ENCODE peak calls at places on chromosomes 5 and 9, in eight cellular contexts. One of them, this sample, is unnamed.

GRCh38 chr5:15533124-15533893 is 33.3 kb downstream of the FBXL7 start:
- DNase-seq in psoas muscle: no peak
- DNase-seq in hepatocyte: no peak
- DNase-seq in spleen: no peak
- DNase-seq in astrocyte: peak; percentile 59
- DNase-seq in aorta: no peak
- DNase-seq in HepG2: no peak
- DNase-seq in heart right ventricle: no peak
- DNase-seq in this sample: peak; percentile 52

GRCh38 chr9:87615547-87616148 is 110.3 kb upstream of the CTSL start:
- DNase-seq in psoas muscle: no peak
- DNase-seq in hepatocyte: peak; percentile 55
- DNase-seq in spleen: no peak
- DNase-seq in astrocyte: peak; percentile 37
- DNase-seq in aorta: no peak
- DNase-seq in HepG2: no peak
- DNase-seq in heart right ventricle: no peak
- DNase-seq in this sample: no peak

GRCh38 chr5:24998641-24999040 is 353.9 kb upstream of the CDH10 start:
- DNase-seq in psoas muscle: no peak
- DNase-seq in hepatocyte: no peak
- DNase-seq in spleen: no peak
- DNase-seq in astrocyte: no peak
- DNase-seq in aorta: no peak
- DNase-seq in HepG2: no peak
- DNase-seq in heart right ventricle: no peak
- DNase-seq in this sample: no peak

GRCh38 chr5:120778491-120779293 is 314.6 kb downstream of the PRR16 start:
- DNase-seq in psoas muscle: no peak
- DNase-seq in hepatocyte: no peak
- DNase-seq in spleen: no peak
- DNase-seq in astrocyte: peak; percentile 87
- DNase-seq in aorta: no peak
- DNase-seq in HepG2: no peak
- DNase-seq in heart right ventricle: no peak
- DNase-seq in this sample: peak; percentile 35

GRCh38 chr9:5375091-5375490 is 35.4 kb upstream of the RLN1 start:
- DNase-seq in psoas muscle: no peak
- DNase-seq in hepatocyte: no peak
- DNase-seq in spleen: no peak
- DNase-seq in astrocyte: no peak
- DNase-seq in aorta: no peak
- DNase-seq in HepG2: no peak
- DNase-seq in heart right ventricle: no peak
- DNase-seq in this sample: no peak

GRCh38 chr5:157479166-157479565 is 19.2 kb downstream of the NIPAL4 start:
- DNase-seq in psoas muscle: no peak
- DNase-seq in hepatocyte: peak; percentile 32
- DNase-seq in spleen: no peak
- DNase-seq in astrocyte: no peak
- DNase-seq in aorta: no peak
- DNase-seq in HepG2: no peak
- DNase-seq in heart right ventricle: no peak
- DNase-seq in this sample: peak; percentile 27

GRCh38 chr9:92151691-92152393 is 36.6 kb upstream of the SPTLC1 start:
- DNase-seq in psoas muscle: no peak
- DNase-seq in hepatocyte: peak; percentile 44
- DNase-seq in spleen: no peak
- DNase-seq in astrocyte: peak; percentile 93
- DNase-seq in aorta: no peak
- DNase-seq in HepG2: no peak
- DNase-seq in heart right ventricle: no peak
- DNase-seq in this sample: peak; percentile 87

GRCh38 chr9:137025120-137025966 is 2.7 kb downstream of the ABCA2 start:
- DNase-seq in psoas muscle: no peak
- DNase-seq in hepatocyte: no peak
- DNase-seq in spleen: peak; percentile 87
- DNase-seq in astrocyte: no peak
- DNase-seq in aorta: no peak
- DNase-seq in HepG2: peak; percentile 52
- DNase-seq in heart right ventricle: no peak
- DNase-seq in this sample: no peak

GRCh38 chr9:34139477-34140146 is 13.1 kb upstream of the DCAF12 start:
- DNase-seq in psoas muscle: no peak
- DNase-seq in hepatocyte: peak; percentile 74
- DNase-seq in spleen: no peak
- DNase-seq in astrocyte: peak; percentile 88
- DNase-seq in aorta: peak; percentile 59
- DNase-seq in HepG2: peak; percentile 53
- DNase-seq in heart right ventricle: no peak
- DNase-seq in this sample: peak; percentile 91

GRCh38 chr5:172827843-172828242 is 6.2 kb upstream of the ERGIC1 start:
- DNase-seq in psoas muscle: no peak
- DNase-seq in hepatocyte: no peak
- DNase-seq in spleen: no peak
- DNase-seq in astrocyte: no peak
- DNase-seq in aorta: no peak
- DNase-seq in HepG2: no peak
- DNase-seq in heart right ventricle: no peak
- DNase-seq in this sample: no peak

GRCh38 chr9:97803167-97804058 is 49.6 kb upstream of the FOXE1 start:
- DNase-seq in psoas muscle: peak; percentile 84
- DNase-seq in hepatocyte: peak; percentile 91
- DNase-seq in spleen: peak; percentile 94
- DNase-seq in astrocyte: peak; percentile 5
- DNase-seq in aorta: peak; percentile 78
- DNase-seq in HepG2: peak; percentile 33
- DNase-seq in heart right ventricle: peak; percentile 75
- DNase-seq in this sample: peak; percentile 9

GRCh38 chr5:150024241-150024984 is 23.9 kb downstream of the HMGXB3 start:
- DNase-seq in psoas muscle: no peak
- DNase-seq in hepatocyte: no peak
- DNase-seq in spleen: no peak
- DNase-seq in astrocyte: no peak
- DNase-seq in aorta: no peak
- DNase-seq in HepG2: no peak
- DNase-seq in heart right ventricle: no peak
- DNase-seq in this sample: no peak

GRCh38 chr9:33465596-33466564 is 7.8 kb downstream of the NOL6 start:
- DNase-seq in psoas muscle: peak; percentile 45
- DNase-seq in hepatocyte: no peak
- DNase-seq in spleen: peak; percentile 74
- DNase-seq in astrocyte: no peak
- DNase-seq in aorta: peak; percentile 37
- DNase-seq in HepG2: no peak
- DNase-seq in heart right ventricle: no peak
- DNase-seq in this sample: no peak

GRCh38 chr5:109136906-109137305 is 272.9 kb downstream of the PJA2 start:
- DNase-seq in psoas muscle: no peak
- DNase-seq in hepatocyte: no peak
- DNase-seq in spleen: no peak
- DNase-seq in astrocyte: no peak
- DNase-seq in aorta: no peak
- DNase-seq in HepG2: no peak
- DNase-seq in heart right ventricle: no peak
- DNase-seq in this sample: no peak

GRCh38 chr9:99026956-99027298 is 78.0 kb upstream of the TGFBR1 start:
- DNase-seq in psoas muscle: no peak
- DNase-seq in hepatocyte: no peak
- DNase-seq in spleen: no peak
- DNase-seq in astrocyte: no peak
- DNase-seq in aorta: no peak
- DNase-seq in HepG2: no peak
- DNase-seq in heart right ventricle: no peak
- DNase-seq in this sample: no peak

GRCh38 chr9:83197611-83198010 is 134.7 kb upstream of the RASEF start:
- DNase-seq in psoas muscle: no peak
- DNase-seq in hepatocyte: no peak
- DNase-seq in spleen: no peak
- DNase-seq in astrocyte: no peak
- DNase-seq in aorta: no peak
- DNase-seq in HepG2: no peak
- DNase-seq in heart right ventricle: no peak
- DNase-seq in this sample: no peak

GRCh38 chr5:173885481-173886010 is 2.6 kb upstream of the CPEB4 start:
- DNase-seq in psoas muscle: no peak
- DNase-seq in hepatocyte: peak; percentile 70
- DNase-seq in spleen: no peak
- DNase-seq in astrocyte: no peak
- DNase-seq in aorta: peak; percentile 56
- DNase-seq in HepG2: no peak
- DNase-seq in heart right ventricle: no peak
- DNase-seq in this sample: no peak

GRCh38 chr9:34710023-34710422 is at the start of gene CCL21:
- DNase-seq in psoas muscle: no peak
- DNase-seq in hepatocyte: no peak
- DNase-seq in spleen: no peak
- DNase-seq in astrocyte: peak; percentile 12
- DNase-seq in aorta: peak; percentile 70
- DNase-seq in HepG2: no peak
- DNase-seq in heart right ventricle: peak; percentile 57
- DNase-seq in this sample: no peak

GRCh38 chr9:136239963-136240330 is 5.7 kb downstream of the QSOX2 start:
- DNase-seq in psoas muscle: no peak
- DNase-seq in hepatocyte: no peak
- DNase-seq in spleen: peak; percentile 86
- DNase-seq in astrocyte: no peak
- DNase-seq in aorta: no peak
- DNase-seq in HepG2: no peak
- DNase-seq in heart right ventricle: no peak
- DNase-seq in this sample: no peak

DNA sequence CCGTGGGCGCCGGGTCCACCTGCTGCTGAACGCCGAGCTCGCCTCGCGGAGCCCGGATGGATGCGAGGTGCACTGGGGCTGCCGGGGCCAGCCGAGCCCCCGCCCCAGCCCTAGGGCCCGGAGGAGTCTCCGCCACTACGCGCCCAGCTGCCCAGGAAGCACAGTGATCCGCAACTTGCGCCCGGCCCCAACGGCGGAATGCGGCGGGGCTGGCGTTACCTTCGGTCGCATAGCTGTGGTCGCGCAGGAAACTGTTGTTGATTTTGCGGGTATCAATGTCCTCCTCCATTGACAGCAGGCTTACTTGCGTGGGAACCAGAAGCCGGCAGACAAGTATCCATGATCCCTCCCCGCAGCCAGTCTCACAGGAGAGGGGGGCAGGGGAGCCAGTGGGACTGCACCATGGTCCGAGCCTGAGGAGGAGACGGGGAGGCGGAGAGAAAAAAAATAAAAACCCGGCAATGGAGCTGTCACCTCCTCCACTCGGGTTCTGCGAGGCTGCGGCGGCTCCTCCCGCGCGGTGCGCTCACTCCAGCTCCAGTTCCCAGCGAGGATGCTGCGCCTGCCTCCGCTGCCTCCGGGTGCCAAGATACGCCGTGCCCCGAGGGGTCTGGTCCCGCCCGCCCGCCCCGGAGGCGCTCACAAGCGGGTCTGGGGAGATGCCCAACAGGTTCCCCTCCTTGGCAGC is 630 bp downstream of the PPP2R2B start:
- DNase-seq in psoas muscle: peak; percentile 43
- DNase-seq in hepatocyte: peak; percentile 33
- DNase-seq in spleen: peak; percentile 82
- DNase-seq in astrocyte: peak; percentile 46
- DNase-seq in aorta: peak; percentile 51
- DNase-seq in HepG2: no peak
- DNase-seq in heart right ventricle: no peak
- DNase-seq in this sample: no peak
- H3K27ac ChIP-seq in psoas muscle: no peak overlapping the region
- H3K27ac ChIP-seq in hepatocyte: no peak overlapping the region
- H3K27ac ChIP-seq in spleen: peak overlapping the region; percentile 15
- H3K27ac ChIP-seq in astrocyte: no peak overlapping the region
- H3K27ac ChIP-seq in aorta: peak overlapping the region; percentile 78
- H3K27ac ChIP-seq in HepG2: no peak overlapping the region
- H3K27ac ChIP-seq in heart right ventricle: peak overlapping the region; percentile 40
- H3K27ac ChIP-seq in this sample: no peak overlapping the region

DNA sequence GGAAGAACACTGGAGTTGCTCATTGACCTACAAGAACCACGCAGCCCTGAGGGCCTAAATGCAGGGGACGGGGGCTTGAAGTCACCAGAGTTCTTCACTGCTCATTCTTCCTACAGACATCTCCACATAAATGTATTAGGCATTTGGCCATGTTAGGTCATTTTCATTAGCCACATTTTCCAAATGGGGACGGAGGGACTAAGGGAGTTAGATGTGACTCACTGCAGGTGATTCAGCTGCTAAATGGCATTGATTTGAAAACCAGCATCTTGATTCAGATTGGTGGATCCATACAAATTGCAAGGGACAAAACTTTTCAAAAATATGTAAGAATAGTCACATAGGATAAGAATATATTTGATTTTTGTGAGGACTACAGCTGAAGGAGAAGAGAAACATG is 264.7 kb downstream of the DOCK8 start:
- DNase-seq in psoas muscle: no peak
- DNase-seq in hepatocyte: no peak
- DNase-seq in spleen: no peak
- DNase-seq in astrocyte: no peak
- DNase-seq in aorta: no peak
- DNase-seq in HepG2: no peak
- DNase-seq in heart right ventricle: no peak
- DNase-seq in this sample: no peak
- H3K27ac ChIP-seq in psoas muscle: no peak overlapping the region
- H3K27ac ChIP-seq in hepatocyte: no peak overlapping the region
- H3K27ac ChIP-seq in spleen: no peak overlapping the region
- H3K27ac ChIP-seq in astrocyte: no peak overlapping the region
- H3K27ac ChIP-seq in aorta: no peak overlapping the region
- H3K27ac ChIP-seq in HepG2: no peak overlapping the region
- H3K27ac ChIP-seq in heart right ventricle: no peak overlapping the region
- H3K27ac ChIP-seq in this sample: no peak overlapping the region

DNA sequence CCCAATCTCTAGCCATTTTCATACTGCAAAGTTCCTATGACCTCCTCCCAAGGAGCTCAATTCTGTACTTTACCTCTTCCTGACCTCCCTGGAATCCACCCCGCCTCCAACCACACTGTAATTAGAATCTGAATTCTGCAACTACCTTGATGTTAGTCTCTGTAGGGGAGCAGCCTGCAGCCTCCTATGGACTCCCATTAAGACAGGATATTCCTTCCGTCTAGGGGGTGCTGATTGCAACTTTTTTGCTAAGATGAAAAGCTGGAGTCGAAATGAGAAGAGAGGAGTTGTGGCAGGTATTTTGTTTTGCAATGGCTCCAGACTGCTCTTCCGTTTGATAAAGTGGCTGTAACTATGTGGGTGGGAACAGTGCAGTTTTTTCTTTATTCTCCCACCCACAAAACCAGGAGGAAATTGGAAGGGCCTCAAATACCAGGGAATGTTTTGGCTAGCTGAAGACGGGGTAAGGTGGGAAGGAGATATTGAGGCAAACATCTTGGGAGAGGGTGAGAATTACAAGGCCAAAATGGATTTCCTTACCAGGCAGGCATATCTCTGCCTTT is 23.8 kb downstream of the ANXA2R start:
- DNase-seq in psoas muscle: no peak
- DNase-seq in hepatocyte: no peak
- DNase-seq in spleen: no peak
- DNase-seq in astrocyte: peak; percentile 36
- DNase-seq in aorta: no peak
- DNase-seq in HepG2: no peak
- DNase-seq in heart right ventricle: no peak
- DNase-seq in this sample: no peak
- H3K27ac ChIP-seq in psoas muscle: peak overlapping the region; percentile 96
- H3K27ac ChIP-seq in hepatocyte: no peak overlapping the region
- H3K27ac ChIP-seq in spleen: peak overlapping the region; percentile 99
- H3K27ac ChIP-seq in astrocyte: no peak overlapping the region
- H3K27ac ChIP-seq in aorta: no peak overlapping the region
- H3K27ac ChIP-seq in HepG2: no peak overlapping the region
- H3K27ac ChIP-seq in heart right ventricle: peak overlapping the region; percentile 97
- H3K27ac ChIP-seq in this sample: no peak overlapping the region

GRCh38 chr5:160640417-160640816 is 211.6 kb downstream of the ATP10B start:
- DNase-seq in psoas muscle: no peak
- DNase-seq in hepatocyte: no peak
- DNase-seq in spleen: no peak
- DNase-seq in astrocyte: no peak
- DNase-seq in aorta: no peak
- DNase-seq in HepG2: no peak
- DNase-seq in heart right ventricle: no peak
- DNase-seq in this sample: no peak
- H3K27ac ChIP-seq in psoas muscle: no peak overlapping the region
- H3K27ac ChIP-seq in hepatocyte: peak overlapping the region; percentile 21
- H3K27ac ChIP-seq in spleen: no peak overlapping the region
- H3K27ac ChIP-seq in astrocyte: no peak overlapping the region
- H3K27ac ChIP-seq in aorta: no peak overlapping the region
- H3K27ac ChIP-seq in HepG2: no peak overlapping the region
- H3K27ac ChIP-seq in heart right ventricle: no peak overlapping the region
- H3K27ac ChIP-seq in this sample: no peak overlapping the region